ENCODE peak calls at places on chromosomes 16 and 17, in six cellular contexts. Y is ascending aorta, D is left ventricle myocardium inferior, M is cardiac muscle cell, T is PC-3, X is upper lobe of right lung. B is an unnamed sample.

GRCh38 chr16:85649978-85650863 is 37.1 kb downstream of the GSE1 start:
- DNase-seq in Y (no peak), D (no peak), M (no peak), T (no peak), X (no peak), B (no peak)

GRCh38 chr17:50014471-50015088 is 19.6 kb upstream of the DLX3 start:
- DNase-seq in Y (no peak), D (no peak), M (no peak), T (no peak), X (no peak), B (no peak)

GRCh38 chr17:37176683-37177082 is 199.1 kb upstream of the C17orf78 start:
- DNase-seq in Y (no peak), D (no peak), M (no peak), T (peak; percentile 16), X (no peak), B (no peak)

GRCh38 chr16:85850344-85850880 is 48.5 kb upstream of the IRF8 start:
- DNase-seq in Y (no peak), D (no peak), M (no peak), T (no peak), X (no peak), B (no peak)

GRCh38 chr17:46151762-46152161 is 41.5 kb downstream of the KANSL1 start:
- DNase-seq in Y (no peak), D (no peak), M (no peak), T (no peak), X (no peak), B (no peak)

GRCh38 chr17:64099543-64099942 is 30.4 kb downstream of the ERN1 start:
- DNase-seq in Y (no peak), D (no peak), M (no peak), T (no peak), X (no peak), B (no peak)

GRCh38 chr17:57419940-57420522 is 163.7 kb downstream of the MSI2 start:
- DNase-seq in Y (no peak), D (no peak), M (no peak), T (peak; percentile 76), X (no peak), B (no peak)

GRCh38 chr17:55811536-55811935 is 60.7 kb downstream of the PCTP start:
- DNase-seq in Y (no peak), D (peak; percentile 13), M (no peak), T (no peak), X (no peak), B (no peak)

GRCh38 chr16:19168173-19169080 is at the start of gene SYT17:
- DNase-seq in Y (no peak), D (peak; percentile 19), M (no peak), T (peak; percentile 21), X (peak; percentile 82), B (peak; percentile 22)

GRCh38 chr17:7074931-7075330 is 5.1 kb downstream of the CLEC10A start:
- DNase-seq in Y (no peak), D (no peak), M (no peak), T (no peak), X (no peak), B (no peak)

GRCh38 chr17:7850970-7851437 is 3.9 kb upstream of the TMEM88 start:
- DNase-seq in Y (no peak), D (no peak), M (no peak), T (no peak), X (peak; percentile 59), B (no peak)

GRCh38 chr16:10741844-10742243 is 1.8 kb upstream of the NUBP1 start:
- DNase-seq in Y (no peak), D (peak; percentile 76), M (peak; percentile 30), T (no peak), X (no peak), B (no peak)

GRCh38 chr17:4969551-4970231 is 2.1 kb upstream of the SPAG7 start:
- DNase-seq in Y (no peak), D (no peak), M (peak; percentile 33), T (no peak), X (no peak), B (no peak)

GRCh38 chr17:6752068-6752909 is 3.6 kb upstream of the XAF1 start:
- DNase-seq in Y (peak; percentile 31), D (no peak), M (peak; percentile 100), T (peak; percentile 75), X (no peak), B (no peak)

GRCh38 chr16:1678500-1679098 is 520 bp downstream of the JPT2 start:
- DNase-seq in Y (no peak), D (no peak), M (peak; percentile 22), T (peak; percentile 48), X (no peak), B (no peak)

GRCh38 chr17:66142428-66142827 is 49.5 kb downstream of the CEP112 start:
- DNase-seq in Y (no peak), D (no peak), M (no peak), T (no peak), X (no peak), B (no peak)

GRCh38 chr17:64707077-64707591 is 45.0 kb upstream of the SMURF2 start:
- DNase-seq in Y (peak; percentile 76), D (peak; percentile 88), M (peak; percentile 98), T (peak; percentile 100), X (peak; percentile 90), B (no peak)

GRCh38 chr17:57894848-57895247 is 45.0 kb upstream of the MRPS23 start:
- DNase-seq in Y (no peak), D (no peak), M (no peak), T (no peak), X (no peak), B (no peak)

GRCh38 chr16:16096161-16096857 is 127.0 kb downstream of the ABCC6 start:
- DNase-seq in Y (no peak), D (peak; percentile 22), M (peak; percentile 74), T (no peak), X (no peak), B (no peak)

GRCh38 chr16:11345040-11345862 is at the start of gene RMI2:
- DNase-seq in Y (peak; percentile 83), D (peak; percentile 96), M (peak; percentile 97), T (peak; percentile 93), X (peak; percentile 97), B (peak; percentile 94)

GRCh38 chr17:73455050-73455687 is 143.4 kb upstream of the CDC42EP4 start:
- DNase-seq in Y (no peak), D (no peak), M (no peak), T (no peak), X (no peak), B (no peak)

GRCh38 chr16:66996324-66996982 is 8.1 kb downstream of the CES4A start:
- DNase-seq in Y (peak; percentile 43), D (peak; percentile 29), M (peak; percentile 83), T (peak; percentile 39), X (peak; percentile 69), B (no peak)

GRCh38 chr17:35540589-35541404 is 3.3 kb upstream of the SLFN12L start:
- DNase-seq in Y (no peak), D (peak; percentile 31), M (peak; percentile 52), T (peak; percentile 6), X (peak; percentile 73), B (peak; percentile 22)

GRCh38 chr16:709651-710499 is 4.3 kb upstream of the FBXL16 start:
- DNase-seq in Y (no peak), D (no peak), M (peak; percentile 85), T (peak; percentile 54), X (no peak), B (no peak)

GRCh38 chr17:32111141-32111771 is 31.0 kb upstream of the RHOT1 start:
- DNase-seq in Y (no peak), D (peak; percentile 45), M (peak; percentile 77), T (peak; percentile 34), X (no peak), B (peak; percentile 15)

GRCh38 chr16:71709231-71709781 is 15.2 kb downstream of the PHLPP2 start:
- DNase-seq in Y (no peak), D (no peak), M (peak; percentile 37), T (peak; percentile 19), X (no peak), B (no peak)

GRCh38 chr17:47009759-47010594 is 30.9 kb upstream of the RPRML start:
- DNase-seq in Y (no peak), D (peak; percentile 26), M (no peak), T (peak; percentile 21), X (no peak), B (no peak)

GRCh38 chr17:60671482-60671881 is 6.2 kb upstream of the BCAS3 start:
- DNase-seq in Y (no peak), D (no peak), M (no peak), T (no peak), X (no peak), B (no peak)

GRCh38 chr17:60887607-60888028 is 210.0 kb downstream of the BCAS3 start:
- DNase-seq in Y (no peak), D (no peak), M (no peak), T (peak; percentile 29), X (no peak), B (no peak)

GRCh38 chr17:79371984-79372383 is 238.9 kb downstream of the RBFOX3 start:
- DNase-seq in Y (no peak), D (no peak), M (no peak), T (no peak), X (no peak), B (no peak)

GRCh38 chr17:79374087-79374486 is 236.8 kb downstream of the RBFOX3 start:
- DNase-seq in Y (no peak), D (no peak), M (no peak), T (no peak), X (no peak), B (no peak)

GRCh38 chr17:79370594-79370993 is 240.3 kb downstream of the RBFOX3 start:
- DNase-seq in Y (no peak), D (no peak), M (no peak), T (no peak), X (no peak), B (no peak)

GRCh38 chr17:79374807-79375206 is 236.0 kb downstream of the RBFOX3 start:
- DNase-seq in Y (no peak), D (no peak), M (no peak), T (no peak), X (no peak), B (no peak)

GRCh38 chr17:79372470-79373238 is 238.2 kb downstream of the RBFOX3 start:
- DNase-seq in Y (no peak), D (no peak), M (no peak), T (no peak), X (no peak), B (no peak)
- H3K27me3 ChIP-seq in Y (no peaks in the 10 kb centered on the region), D (peaks cover 95% of the 10 kb centered on the region), M (peaks cover 3% of the 10 kb centered on the region), T (peaks cover 89% of the 10 kb centered on the region), X (peaks cover 52% of the 10 kb centered on the region), B (no peaks in the 10 kb centered on the region)

GRCh38 chr17:62067165-62068145 is 2.4 kb upstream of the MED13 start:
- DNase-seq in Y (no peak), D (no peak), M (no peak), T (peak; percentile 15), X (no peak), B (no peak)
- TF ChIP-seq CTCF in Y (no peak), D (no peak), M (no peak), T (peak; percentile 25), X (no peak), B (no peak)

GRCh38 chr16:68411086-68411485 is 37.2 kb downstream of the SMPD3 start:
- DNase-seq in Y (no peak), D (no peak), M (no peak), T (no peak), X (peak; percentile 48), B (no peak)
- H3K27me3 ChIP-seq in Y (no peaks in the 10 kb centered on the region), D (peaks cover 47% of the 10 kb centered on the region), M (no peaks in the 10 kb centered on the region), T (no peaks in the 10 kb centered on the region), X (no peaks in the 10 kb centered on the region), B (no peaks in the 10 kb centered on the region)

DNA sequence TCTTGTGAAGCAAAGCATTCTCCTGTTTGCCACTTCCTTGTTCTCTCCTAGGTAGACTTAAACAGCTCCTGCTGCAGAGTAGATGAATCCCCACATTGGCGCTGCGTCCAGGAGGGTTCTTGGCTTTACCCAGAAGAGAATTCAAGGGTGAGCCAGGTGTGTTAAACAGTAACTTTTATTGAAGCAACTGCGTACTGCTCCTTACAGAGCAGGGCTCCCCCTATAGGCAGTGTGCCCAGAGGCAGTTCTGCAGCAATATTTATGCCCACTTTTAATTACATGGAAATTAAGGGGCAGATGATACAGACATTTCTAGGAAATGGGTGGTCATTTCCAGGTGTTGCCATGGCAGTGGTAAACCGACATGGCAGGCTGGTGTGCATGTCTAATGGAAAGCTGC is 987.6 kb upstream of the RBFOX1 start:
- DNase-seq in Y (no peak), D (no peak), M (no peak), T (no peak), X (no peak), B (no peak)
- TF ChIP-seq CTCF in Y (no peak), D (no peak), M (no peak), T (no peak), X (no peak), B (no peak)